ENCODE peak calls at places on chromosome 2, in six cellular contexts. D is K562, X is NT2/D1, F is H1, M is HepG2, H is GM12878. P is an unnamed sample.
A peak's percentile ranks its signal among the peaks of the same experiment; 100 is the strongest.

GRCh38 chr2:79011485-79011884 is 14.0 kb upstream of the REG3G start:
- DNase-seq in F (no peak), D (no peak), M (no peak), X (no peak), H (no peak), P (no peak)

GRCh38 chr2:35454966-35455638 is 900.5 kb upstream of the CRIM1 start:
- DNase-seq in H (no peak), X (peak; percentile 11), F (no peak), D (no peak), M (no peak), P (peak; percentile 2)

GRCh38 chr2:233544079-233544690 is 22.4 kb downstream of the USP40 start:
- DNase-seq in D (no peak), H (no peak), M (no peak), X (no peak), F (no peak), P (no peak)

GRCh38 chr2:62265116-62265515 is 69.2 kb downstream of the B3GNT2 start:
- DNase-seq in F (no peak), X (no peak), M (no peak), H (no peak), D (no peak), P (no peak)

GRCh38 chr2:231058761-231059550 is 2.3 kb downstream of the PSMD1 start:
- DNase-seq in F (no peak), X (no peak), M (no peak), D (no peak), H (no peak), P (no peak)

GRCh38 chr2:148770047-148770446 is 105.0 kb upstream of the KIF5C start:
- DNase-seq in M (no peak), F (no peak), H (no peak), D (no peak), X (no peak), P (no peak)

GRCh38 chr2:32061973-32062861 is 1.1 kb upstream of the SPAST start:
- DNase-seq in H (no peak), F (peak; percentile 55), X (no peak), D (peak; percentile 40), M (peak; percentile 78), P (no peak)

GRCh38 chr2:208830203-208830602 is 423.6 kb downstream of the PTH2R start:
- DNase-seq in H (no peak), X (no peak), D (no peak), M (no peak), F (no peak), P (no peak)

GRCh38 chr2:25936889-25937545 is 45.3 kb downstream of the KIF3C start:
- DNase-seq in F (no peak), M (no peak), X (no peak), D (no peak), H (no peak), P (no peak)

GRCh38 chr2:74328573-74328972 is 14.6 kb downstream of the SLC4A5 start:
- DNase-seq in X (no peak), H (no peak), M (no peak), F (peak; percentile 13), D (no peak), P (no peak)

GRCh38 chr2:163877316-163877715 is 141.5 kb upstream of the FIGN start:
- DNase-seq in F (no peak), D (no peak), M (no peak), H (no peak), X (no peak), P (no peak)

GRCh38 chr2:106991866-106992265 is 105.9 kb upstream of the ST6GAL2 start:
- DNase-seq in M (no peak), D (no peak), F (no peak), X (no peak), H (no peak), P (no peak)

GRCh38 chr2:241218131-241219029 is 29.9 kb downstream of the ANO7 start:
- DNase-seq in X (peak; percentile 20), H (peak; percentile 17), M (peak; percentile 68), F (peak; percentile 71), D (peak; percentile 76), P (no peak)

GRCh38 chr2:121191191-121192170 is 93.5 kb downstream of the TFCP2L1 start:
- DNase-seq in F (no peak), M (no peak), X (no peak), H (no peak), D (no peak), P (no peak)

GRCh38 chr2:201984800-201985525 is 48.7 kb upstream of the FZD7 start:
- DNase-seq in M (no peak), D (no peak), X (no peak), F (no peak), H (no peak), P (no peak)

GRCh38 chr2:224954980-224955379 is 87.3 kb downstream of the DOCK10 start:
- DNase-seq in X (no peak), D (no peak), F (no peak), M (no peak), H (no peak), P (no peak)

GRCh38 chr2:179410552-179411356 is 146.1 kb upstream of the SESTD1 start:
- DNase-seq in H (no peak), X (peak; percentile 68), D (peak; percentile 31), M (peak; percentile 77), F (peak; percentile 51), P (peak; percentile 60)

GRCh38 chr2:212957624-212958023 is 193.8 kb downstream of the IKZF2 start:
- DNase-seq in X (no peak), H (no peak), F (no peak), M (no peak), D (no peak), P (no peak)

GRCh38 chr2:127422631-127423475 is 4.6 kb downstream of the PROC start:
- DNase-seq in X (peak; percentile 15), H (no peak), D (peak; percentile 44), F (peak; percentile 78), M (no peak), P (no peak)

GRCh38 chr2:3626118-3626816 is 31.4 kb downstream of the COLEC11 start:
- DNase-seq in D (no peak), F (no peak), H (no peak), X (no peak), M (peak; percentile 51), P (no peak)

GRCh38 chr2:160635488-160635887 is 141.9 kb upstream of the RBMS1 start:
- DNase-seq in X (no peak), F (no peak), H (no peak), D (no peak), M (no peak), P (no peak)
- TF ChIP-seq ZNF274 in X (no peak), F (no peak), H (no peak), D (no peak), M (no peak), P (no peak)

GRCh38 chr2:5019324-5019723 is 672.9 kb upstream of the SOX11 start:
- DNase-seq in X (no peak), H (no peak), F (no peak), M (no peak), D (no peak), P (no peak)

GRCh38 chr2:5022056-5022455 is 670.1 kb upstream of the SOX11 start:
- DNase-seq in D (no peak), M (no peak), F (no peak), X (no peak), H (no peak), P (no peak)

GRCh38 chr2:5020451-5020850 is 671.7 kb upstream of the SOX11 start:
- DNase-seq in D (no peak), X (no peak), H (no peak), F (no peak), M (no peak), P (no peak)

GRCh38 chr2:5021148-5021547 is 671.0 kb upstream of the SOX11 start:
- DNase-seq in M (no peak), F (no peak), D (no peak), H (no peak), X (no peak), P (no peak)
- TF ChIP-seq ZNF274 in M (no peak), F (no peak), D (no peak), H (no peak), X (no peak), P (no peak)

GRCh38 chr2:15954761-15955160 is 14.4 kb downstream of the MYCN start:
- DNase-seq in M (no peak), D (no peak), H (no peak), X (no peak), F (no peak), P (no peak)

GRCh38 chr2:15950088-15950952 is 10.0 kb downstream of the MYCN start:
- DNase-seq in F (no peak), X (no peak), H (no peak), M (no peak), D (no peak), P (no peak)

GRCh38 chr2:15953891-15954680 is 13.7 kb downstream of the MYCN start:
- DNase-seq in X (no peak), D (no peak), H (no peak), M (no peak), F (no peak), P (no peak)

GRCh38 chr2:15953143-15953630 is 12.8 kb downstream of the MYCN start:
- DNase-seq in D (no peak), M (no peak), X (no peak), H (no peak), F (no peak), P (no peak)

DNA sequence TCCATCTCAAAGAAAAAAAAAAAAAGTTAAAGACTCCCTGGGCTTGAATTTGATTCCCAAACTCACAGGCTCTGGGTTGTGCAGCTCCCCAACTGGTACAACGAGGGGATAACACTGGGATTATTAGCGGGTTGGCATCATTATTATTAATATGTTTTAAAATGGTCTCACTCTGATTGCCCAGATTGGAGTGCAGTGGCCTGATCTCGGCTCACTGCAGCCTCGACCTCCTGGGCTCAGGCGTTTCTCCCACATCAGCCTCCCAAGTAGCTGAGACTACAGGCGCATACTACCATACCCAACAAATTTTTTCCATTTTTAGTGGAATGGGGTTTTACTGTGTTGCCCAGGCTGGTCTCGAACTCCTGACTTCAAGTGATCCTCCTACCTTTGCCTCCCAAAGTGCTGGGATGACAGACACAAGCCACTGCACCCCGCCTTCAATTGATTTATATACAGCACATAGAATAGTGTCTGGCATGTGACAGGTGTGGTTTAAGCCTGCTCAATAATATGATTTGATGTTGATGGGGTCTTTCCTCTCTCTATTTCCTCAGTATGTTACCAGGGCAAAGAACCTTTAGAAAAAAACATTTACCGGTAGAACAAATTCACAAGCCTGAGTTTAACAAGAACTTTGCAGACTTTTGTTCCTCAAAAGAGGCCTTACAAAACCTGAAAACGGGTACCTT is 12.2 kb downstream of the MYCN start:
- DNase-seq in M (no peak), X (no peak), D (no peak), H (no peak), F (no peak), P (no peak)
- TF ChIP-seq ZNF274 in M (no peak), X (no peak), D (no peak), H (no peak), F (no peak), P (no peak)

DNA sequence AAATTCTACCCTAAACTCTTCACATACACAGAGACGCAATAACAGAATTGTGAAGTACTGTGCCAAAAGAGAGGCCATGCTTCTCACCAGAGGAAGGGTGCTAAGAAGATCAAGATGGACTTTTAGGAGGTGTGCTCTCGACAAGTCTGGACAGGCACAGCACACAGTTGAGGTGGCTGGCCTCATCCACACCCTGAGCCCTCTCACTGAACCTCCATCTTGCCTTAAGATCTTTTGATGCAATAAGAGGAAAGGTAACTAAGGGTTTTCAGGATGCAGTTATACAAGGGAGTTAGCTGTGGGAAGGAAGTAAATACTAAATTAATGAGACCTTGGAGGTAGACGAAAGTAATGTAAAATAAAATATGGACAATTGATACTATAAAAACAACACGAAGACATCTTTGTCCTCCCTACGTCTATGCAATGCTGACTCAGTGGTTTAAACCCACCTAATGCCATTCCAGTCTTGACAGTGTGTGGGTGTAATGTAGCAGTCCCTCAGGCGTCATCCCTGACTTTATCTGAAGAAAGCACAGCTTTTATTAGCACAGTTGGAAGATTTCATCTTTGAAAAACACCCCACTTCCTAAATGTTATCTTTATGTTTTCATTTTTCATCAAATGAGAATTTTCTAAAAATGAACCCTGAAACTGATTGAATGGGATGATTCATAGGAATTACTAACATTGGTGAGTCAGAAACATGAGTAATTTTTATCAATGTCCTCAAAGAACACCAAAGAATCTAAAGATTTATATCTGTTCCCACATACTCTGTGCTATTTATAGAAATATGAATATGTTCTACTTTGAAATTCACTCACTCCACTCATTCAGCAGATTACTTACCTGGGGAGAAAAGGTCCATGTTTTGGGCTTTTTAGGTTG is 34.0 kb upstream of the MALL start:
- DNase-seq in H (no peak), X (no peak), D (no peak), M (no peak), F (no peak), P (peak; percentile 85)
- TF ChIP-seq ZNF274 in H (no peak), X (no peak), D (no peak), M (no peak), F (no peak), P (no peak)